ENCODE peak calls at places on chromosomes 1 and 21, in five cellular contexts. S is IMR-90, T is mesenchymal stem cell, Y is PC-3, W is HCT116. E is an unnamed sample. For H3K4me1, the result is how much of the 10 kb centered on the place peaks cover.

GRCh38 chr1:155012760-155013602 is 10.4 kb downstream of the ZBTB7B start:
- DNase-seq in S (no peak), Y (no peak), W (no peak), T (no peak), E (no peak)

GRCh38 chr1:240210026-240210425 is 118.3 kb downstream of the FMN2 start:
- DNase-seq in T (no peak), W (no peak), Y (peak), S (peak), E (no peak)

GRCh38 chr1:29744684-29745490 is 508.6 kb downstream of the PTPRU start:
- DNase-seq in Y (no peak), W (no peak), T (no peak), S (no peak), E (no peak)

GRCh38 chr1:100921110-100921706 is 25.3 kb downstream of the SLC30A7 start:
- DNase-seq in S (peak), T (peak), Y (peak), W (peak), E (peak)

GRCh38 chr1:224357626-224358124 is 996 bp downstream of the CNIH4 start:
- DNase-seq in Y (peak), S (peak), W (no peak), T (peak), E (no peak)

GRCh38 chr21:45543371-45543709 is 1.1 kb upstream of the SLC19A1 start:
- DNase-seq in T (no peak), Y (no peak), W (no peak), S (no peak), E (no peak)

GRCh38 chr1:201783572-201783971 is 45.4 kb upstream of the IPO9 start:
- DNase-seq in Y (no peak), W (no peak), S (no peak), T (no peak), E (no peak)

GRCh38 chr1:90919190-90919719 is 102.6 kb downstream of the ZNF644 start:
- DNase-seq in T (no peak), W (no peak), Y (no peak), S (no peak), E (no peak)

GRCh38 chr1:22143065-22143514 is at the start of gene WNT4:
- DNase-seq in Y (peak), T (no peak), W (no peak), S (no peak), E (no peak)

GRCh38 chr1:47420547-47420946 is 4.5 kb downstream of the FOXE3 start:
- DNase-seq in W (no peak), T (no peak), S (no peak), Y (no peak), E (no peak)

GRCh38 chr1:174022080-174022975 is at the start of gene RC3H1:
- DNase-seq in T (peak), S (peak), W (peak), Y (peak), E (peak)

GRCh38 chr1:235004840-235005391 is 123.7 kb downstream of the TOMM20 start:
- DNase-seq in Y (no peak), T (no peak), S (no peak), W (no peak), E (no peak)

GRCh38 chr1:55443175-55443933 is 228.2 kb upstream of the USP24 start:
- DNase-seq in S (peak), Y (peak), W (peak), T (peak), E (no peak)

GRCh38 chr21:42303443-42303842 is 11.8 kb downstream of the TFF3 start:
- DNase-seq in T (no peak), Y (no peak), W (no peak), S (no peak), E (no peak)

GRCh38 chr1:224921354-224921753 is 8.1 kb upstream of the DNAH14 start:
- DNase-seq in S (no peak), Y (no peak), W (no peak), T (no peak), E (no peak)

GRCh38 chr1:118786454-118787155 is 201.5 kb downstream of the TBX15 start:
- DNase-seq in W (no peak), Y (no peak), T (no peak), S (no peak), E (no peak)

GRCh38 chr1:227395391-227396028 is 77.2 kb upstream of the CDC42BPA start:
- DNase-seq in Y (no peak), W (peak), S (no peak), T (peak), E (no peak)

GRCh38 chr1:151828931-151829330 is 2.7 kb downstream of the RORC start:
- DNase-seq in W (no peak), T (peak), Y (peak), S (peak), E (peak)

GRCh38 chr1:224673161-224673560 is 57.0 kb downstream of the CNIH3 start:
- DNase-seq in S (no peak), T (no peak), W (no peak), Y (no peak), E (no peak)

GRCh38 chr1:181101581-181102226 is 13.2 kb downstream of the IER5 start:
- DNase-seq in W (no peak), S (peak), Y (peak), T (peak), E (peak)

GRCh38 chr21:32423320-32423719 is 10.8 kb downstream of the EVA1C start:
- DNase-seq in Y (peak), S (peak), W (no peak), T (no peak), E (no peak)

GRCh38 chr1:23167353-23168078 is 1.1 kb downstream of the LUZP1 start:
- DNase-seq in Y (peak), T (peak), S (peak), W (no peak), E (peak)

GRCh38 chr21:41168391-41169257 is 664 bp downstream of the BACE2 start:
- DNase-seq in S (peak), T (no peak), Y (peak), W (no peak), E (no peak)

GRCh38 chr1:30744060-30744756 is 13.4 kb downstream of the LAPTM5 start:
- DNase-seq in T (peak), Y (no peak), W (no peak), S (peak), E (no peak)

GRCh38 chr1:20115479-20115878 is 3.9 kb downstream of the PLA2G2D start:
- DNase-seq in T (no peak), S (no peak), W (no peak), Y (no peak), E (no peak)

GRCh38 chr1:37244815-37245214 is 210.5 kb upstream of the GRIK3 start:
- DNase-seq in T (no peak), S (no peak), W (no peak), Y (no peak), E (no peak)

GRCh38 chr1:62294211-62294610 is 25.0 kb downstream of the KANK4 start:
- DNase-seq in T (no peak), W (peak), S (no peak), Y (peak), E (peak)

GRCh38 chr1:26351591-26352337 is 2.2 kb downstream of the CRYBG2 start:
- DNase-seq in S (peak), W (peak), Y (peak), T (peak), E (no peak)

GRCh38 chr1:8679929-8680504 is 137.4 kb downstream of the RERE start:
- DNase-seq in S (no peak), T (no peak), Y (no peak), W (no peak), E (no peak)
- H3K9ac ChIP-seq in S (no peak), T (peak), Y (no peak), W (no peak), E (no peak)

GRCh38 chr1:15835205-15835740 is 12.2 kb upstream of the SPEN start:
- DNase-seq in Y (no peak), T (no peak), S (no peak), W (no peak), E (no peak)
- H3K4me1 ChIP-seq in Y (under half), T (under half), S (under half), W (half or more), E (under half)

GRCh38 chr1:111895456-111895855 is 94.0 kb downstream of the KCND3 start:
- DNase-seq in T (no peak), S (peak), W (no peak), Y (no peak), E (no peak)
- H3K9ac ChIP-seq in T (no peak), S (no peak), W (no peak), Y (no peak), E (no peak)

DNA sequence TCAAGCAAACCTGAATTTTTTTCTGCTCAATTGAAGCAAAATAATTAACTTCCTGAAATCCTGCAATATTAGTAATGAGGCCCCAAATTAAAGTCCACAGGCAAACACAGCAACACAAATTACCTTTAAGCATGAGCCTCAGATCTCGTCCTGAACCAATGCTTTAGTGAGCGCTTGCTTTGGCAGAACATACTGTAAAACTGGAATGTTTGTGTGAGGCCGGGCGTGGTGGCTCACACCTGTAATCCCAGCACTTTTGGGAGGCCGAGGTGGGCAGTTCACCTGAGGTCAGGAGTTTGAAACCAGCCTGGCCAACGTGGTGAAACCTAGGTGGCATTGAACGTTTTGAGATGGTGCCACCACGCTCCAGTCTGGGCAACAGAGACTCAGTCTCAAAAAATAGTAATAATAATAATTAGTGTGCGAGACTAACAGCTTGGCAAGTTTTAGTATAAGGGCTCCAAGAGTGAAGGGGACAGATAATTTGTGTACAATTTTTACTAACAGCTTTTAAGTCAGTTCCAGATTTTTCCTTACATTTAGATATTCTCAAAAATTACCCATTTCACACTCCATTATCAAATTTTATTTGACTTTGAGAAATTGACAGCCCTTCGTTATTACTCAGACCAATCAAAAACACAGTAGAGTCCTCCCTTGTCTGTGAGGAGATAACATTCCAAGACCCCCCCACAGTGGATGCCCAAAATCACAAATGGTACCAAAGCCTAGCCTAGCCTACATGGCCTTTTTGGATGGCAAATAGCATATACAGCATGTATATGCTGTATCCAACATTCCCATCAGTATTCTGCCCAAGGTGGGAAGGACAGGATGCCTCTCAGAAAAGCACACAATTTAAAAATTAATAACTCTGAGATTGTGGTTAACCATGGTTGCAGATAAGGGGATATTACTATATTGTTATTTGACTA is 17.6 kb downstream of the SFPQ start:
- DNase-seq in T (no peak), S (no peak), Y (no peak), W (no peak), E (no peak)
- H3K4me1 ChIP-seq in T (under half), S (under half), Y (under half), W (under half), E (under half)

DNA sequence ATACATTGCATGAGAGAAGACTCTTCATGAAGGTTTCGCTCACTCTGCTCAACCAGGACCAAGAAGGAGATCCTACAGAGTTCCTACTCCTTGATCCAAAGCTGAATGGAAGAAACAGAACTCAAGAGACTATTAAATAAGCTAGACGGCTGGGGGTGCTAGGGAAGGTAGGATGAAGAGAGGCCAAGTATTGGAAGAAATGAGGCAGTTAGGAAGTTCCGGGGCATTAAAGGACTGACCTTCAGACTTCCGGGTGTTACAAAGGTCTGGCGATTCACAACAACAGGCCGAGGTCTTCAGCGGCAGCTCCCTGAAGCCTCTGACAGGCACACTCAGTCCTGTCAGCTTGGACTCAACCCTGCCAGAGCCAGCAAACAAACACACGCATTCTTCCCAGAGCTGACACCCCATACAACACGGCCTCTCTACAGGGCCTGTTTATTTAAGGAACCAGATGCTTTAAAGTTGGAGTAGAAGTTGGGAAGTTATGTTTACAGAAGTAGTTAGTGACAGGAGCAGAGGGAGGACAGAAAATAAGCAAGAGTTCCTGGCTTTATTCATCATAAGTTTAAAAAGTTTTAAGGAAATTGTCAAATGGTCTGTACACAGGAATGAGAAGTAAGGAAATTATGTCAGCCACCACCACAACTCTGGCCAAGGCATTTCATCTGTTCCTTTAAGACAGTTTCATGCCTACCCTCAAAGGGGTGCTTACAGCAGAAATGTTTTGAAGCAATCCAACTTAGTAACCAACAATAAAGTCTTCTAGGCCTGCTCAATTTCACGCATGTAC is 4.7 kb downstream of the SORT1 start:
- DNase-seq in T (peak), W (no peak), Y (peak), S (peak), E (no peak)
- H3K9ac ChIP-seq in T (peak), W (no peak), Y (no peak), S (peak), E (no peak)